ENCODE peak calls at places on chromosomes 1 and 21, in ten cellular contexts. L is A549, B is ovary, U is SK-N-SH, Z is stomach, R is tibial nerve, K is K562, M is transverse colon, G is sigmoid colon, D is suprapubic skin. S is an unnamed sample.

GRCh38 chr1:119651641-119652040 is 3.6 kb upstream of the ZNF697 start:
- DNase-seq in K (no peak), L (no peak), Z (no peak), D (no peak), U (no peak), M (no peak), R (no peak), B (no peak), G (no peak), S (no peak)

GRCh38 chr1:2282556-2283270 is 54.6 kb downstream of the SKI start:
- DNase-seq in Z (no peak), U (no peak), B (no peak), K (no peak), L (no peak), D (no peak), R (no peak), G (no peak), M (no peak), S (peak)

GRCh38 chr1:244992833-244993232 is 128.5 kb upstream of the HNRNPU start:
- DNase-seq in Z (no peak), G (no peak), B (no peak), U (no peak), R (no peak), K (no peak), M (no peak), D (no peak), L (no peak), S (no peak)

GRCh38 chr1:113422315-113423068 is 32.2 kb downstream of the MAGI3 start:
- DNase-seq in D (no peak), G (no peak), Z (no peak), L (no peak), K (no peak), U (no peak), M (no peak), R (no peak), B (no peak), S (no peak)

GRCh38 chr1:53580009-53580400 is 120.8 kb downstream of the DMRTB1 start:
- DNase-seq in U (no peak), R (no peak), M (no peak), L (no peak), K (no peak), G (peak), D (peak), B (no peak), Z (no peak), S (no peak)

GRCh38 chr1:46131093-46131492 is 1.3 kb downstream of the PIK3R3 start:
- DNase-seq in L (no peak), Z (no peak), D (no peak), K (no peak), R (no peak), M (no peak), U (no peak), B (no peak), G (no peak), S (no peak)

GRCh38 chr1:207398986-207399385 is 55.1 kb upstream of the CR2 start:
- DNase-seq in B (no peak), G (no peak), R (no peak), K (no peak), L (no peak), Z (no peak), M (no peak), D (no peak), U (no peak), S (no peak)

GRCh38 chr21:14995695-14996490 is 68.9 kb downstream of the NRIP1 start:
- DNase-seq in M (no peak), K (no peak), U (no peak), D (no peak), B (no peak), Z (no peak), L (peak), R (no peak), G (no peak), S (no peak)

GRCh38 chr1:239112536-239112935 is 273.8 kb upstream of the CHRM3 start:
- DNase-seq in M (no peak), G (no peak), Z (no peak), K (no peak), R (no peak), B (no peak), U (no peak), D (no peak), L (no peak), S (no peak)

GRCh38 chr21:27693376-27693775 is 726.5 kb upstream of the ADAMTS5 start:
- DNase-seq in D (no peak), R (no peak), M (no peak), Z (no peak), U (no peak), K (no peak), G (no peak), B (no peak), L (no peak), S (no peak)

GRCh38 chr1:182968151-182968741 is 15.3 kb upstream of the SHCBP1L start:
- DNase-seq in B (no peak), Z (no peak), U (no peak), M (no peak), G (no peak), D (no peak), K (no peak), R (no peak), L (peak), S (no peak)

GRCh38 chr1:53470155-53470554 is 11.0 kb downstream of the DMRTB1 start:
- DNase-seq in D (no peak), Z (peak), K (peak), U (no peak), B (peak), L (peak), G (no peak), R (peak), M (peak), S (peak)

GRCh38 chr1:183568176-183569041 is 21.9 kb downstream of the NCF2 start:
- DNase-seq in Z (no peak), R (no peak), L (no peak), M (peak), G (peak), B (no peak), U (no peak), K (no peak), D (no peak), S (peak)

GRCh38 chr1:180909005-180909414 is 3.7 kb upstream of the KIAA1614 start:
- DNase-seq in Z (no peak), U (peak), B (no peak), R (no peak), L (no peak), M (no peak), G (no peak), K (no peak), D (peak), S (no peak)

GRCh38 chr1:23473037-23473800 is 10.8 kb downstream of the ASAP3 start:
- DNase-seq in D (no peak), M (no peak), B (no peak), G (no peak), Z (no peak), U (no peak), R (no peak), L (no peak), K (no peak), S (no peak)

GRCh38 chr1:226064816-226065248 is 2.3 kb downstream of the H3-3A start:
- DNase-seq in U (peak), B (no peak), Z (peak), R (no peak), L (peak), D (no peak), G (no peak), K (peak), M (peak), S (peak)

GRCh38 chr1:72379072-72379471 is 96.7 kb upstream of the NEGR1 start:
- DNase-seq in K (no peak), D (no peak), M (no peak), L (no peak), G (no peak), B (no peak), U (no peak), R (no peak), Z (no peak), S (no peak)

GRCh38 chr1:234611799-234612351 is 1.9 kb upstream of the IRF2BP2 start:
- DNase-seq in L (peak), B (peak), U (no peak), M (peak), K (no peak), R (peak), Z (peak), D (no peak), G (peak), S (no peak)

GRCh38 chr21:29347274-29347681 is 48.6 kb downstream of the BACH1 start:
- DNase-seq in K (no peak), G (no peak), D (no peak), U (no peak), L (no peak), Z (no peak), M (peak), R (no peak), B (no peak), S (peak)

GRCh38 chr1:207335695-207336363 is 14.4 kb downstream of the CD55 start:
- DNase-seq in B (no peak), U (no peak), D (no peak), L (no peak), R (no peak), M (no peak), Z (no peak), K (no peak), G (no peak), S (no peak)

GRCh38 chr1:112389689-112390088 is 6.3 kb upstream of the CTTNBP2NL start:
- DNase-seq in G (no peak), Z (no peak), M (no peak), K (no peak), U (no peak), L (no peak), B (no peak), R (no peak), D (no peak), S (no peak)

GRCh38 chr1:14392161-14392886 is 206.2 kb upstream of the KAZN start:
- DNase-seq in G (no peak), M (no peak), Z (no peak), U (no peak), D (no peak), L (no peak), B (no peak), R (no peak), K (no peak), S (no peak)

DNA sequence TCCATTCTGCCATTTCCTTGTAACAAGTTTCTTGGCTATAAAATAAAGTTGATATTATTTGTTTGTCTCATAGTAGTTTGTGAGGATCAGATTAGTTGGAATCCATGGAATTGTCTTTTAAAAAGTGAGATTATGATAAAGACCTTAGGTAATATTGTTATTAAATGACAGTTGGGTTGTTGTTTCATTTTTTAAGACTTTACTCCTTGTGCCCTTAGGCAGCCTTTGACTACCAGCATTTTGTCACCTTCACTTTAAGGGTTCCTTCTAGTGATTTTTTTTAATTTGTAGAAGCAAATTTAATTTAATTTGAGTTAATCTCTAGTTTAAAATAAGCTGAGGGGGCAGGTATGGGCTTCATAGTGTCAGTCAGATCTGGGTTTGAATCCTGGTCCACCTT is 84.6 kb upstream of the ZNF326 start:
- DNase-seq in K (no peak), Z (no peak), G (no peak), D (no peak), R (no peak), M (no peak), L (no peak), U (no peak), B (no peak), S (no peak)
- H3K27ac ChIP-seq in K (peak), Z (peak), G (no peak), D (no peak), R (no peak), M (no peak), L (peak), U (no peak), B (no peak), S (no peak)

GRCh38 chr1:105632342-105633196 is 1423.9 kb upstream of the PRMT6 start:
- DNase-seq in K (no peak), D (no peak), M (peak), G (no peak), R (no peak), L (no peak), Z (no peak), B (no peak), U (peak), S (peak)
- H3K4me3 ChIP-seq in K (no peak), D (no peak), M (peak), G (no peak), R (no peak), L (no peak), Z (peak), B (no peak), U (no peak), S (no peak)

GRCh38 chr1:17122449-17123194 is 3.4 kb upstream of the PADI2 start:
- DNase-seq in Z (no peak), K (no peak), B (no peak), M (peak), D (no peak), U (no peak), G (no peak), R (no peak), L (peak), S (no peak)
- TF ChIP-seq EP300 in Z (no peak), K (no peak), B (no peak), M (no peak), D (no peak), U (no peak), G (no peak), R (no peak), L (no peak), S (no peak)

GRCh38 chr1:177960939-177961622 is 8.8 kb downstream of the SEC16B start:
- DNase-seq in K (no peak), L (no peak), M (no peak), U (no peak), D (no peak), B (no peak), G (no peak), Z (no peak), R (no peak), S (no peak)
- H3K27ac ChIP-seq in K (no peak), L (no peak), M (no peak), U (no peak), D (no peak), B (no peak), G (no peak), Z (no peak), R (no peak), S (no peak)

DNA sequence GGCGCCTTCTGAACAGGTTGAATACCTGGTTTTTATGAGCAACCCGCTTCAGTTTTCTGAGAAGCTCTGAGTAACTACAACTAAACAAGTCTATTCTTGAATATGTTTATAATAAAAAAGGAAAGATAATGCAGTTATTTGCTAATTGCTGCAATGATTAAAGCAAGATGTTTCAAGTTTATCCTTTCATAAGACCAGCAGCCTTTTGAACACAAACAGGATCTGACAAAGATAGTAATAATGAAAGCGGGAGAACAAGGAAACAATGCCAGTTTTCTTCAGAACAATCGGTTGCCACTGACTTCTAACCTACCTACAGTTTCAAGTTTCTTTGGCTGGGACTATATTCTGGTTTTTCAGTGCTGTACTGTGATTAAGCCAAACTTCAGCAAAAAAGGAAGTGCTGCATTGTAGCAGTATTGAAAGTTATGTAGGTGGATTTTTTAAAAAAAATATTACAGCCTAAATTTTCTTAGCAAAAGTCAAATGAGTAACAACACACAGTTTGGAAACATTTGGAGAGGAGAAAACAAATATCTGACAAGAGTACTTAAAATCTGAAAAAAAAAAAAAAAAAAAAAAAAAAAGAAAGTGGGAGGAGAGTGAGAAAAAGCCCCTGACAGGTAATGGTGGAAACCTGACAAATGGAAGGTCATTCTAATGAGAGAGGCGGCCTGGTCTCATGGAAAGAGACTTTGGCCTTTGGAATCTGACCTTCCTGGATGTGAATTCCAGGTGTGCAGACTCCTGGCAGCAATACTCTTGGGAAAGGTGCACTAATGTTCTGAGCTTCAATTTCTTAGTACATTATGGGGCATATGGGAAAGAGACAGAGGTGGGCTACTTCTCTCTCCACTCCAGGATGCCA is 11.4 kb downstream of the KCNJ15 start:
- DNase-seq in K (no peak), Z (no peak), B (no peak), R (no peak), G (no peak), M (no peak), D (no peak), L (no peak), U (no peak), S (no peak)
- H3K4me3 ChIP-seq in K (no peak), Z (no peak), B (no peak), R (no peak), G (no peak), M (no peak), D (no peak), L (no peak), U (no peak), S (no peak)